ENCODE peak calls at places on chromosomes 4 and X, in seven cellular contexts. One of them, this sample, is unnamed.

GRCh38 chr4:79588679-79589078 is 180.7 kb upstream of the GK2 start:
- DNase-seq in ascending aorta: no peak
- DNase-seq in CMK: no peak
- DNase-seq in fibroblast of pulmonary artery: no peak
- DNase-seq in GDM1: no peak
- DNase-seq in cardiac fibroblast: no peak
- DNase-seq in HFFc6: no peak
- DNase-seq in this sample: no peak

GRCh38 chr4:54553001-54553400 is 104.8 kb upstream of the KIT start:
- DNase-seq in cardiac fibroblast: no peak
- DNase-seq in GDM1: no peak
- DNase-seq in CMK: no peak
- DNase-seq in HFFc6: peak; percentile 59
- DNase-seq in ascending aorta: no peak
- DNase-seq in fibroblast of pulmonary artery: no peak
- DNase-seq in this sample: no peak

GRCh38 chr4:17702666-17703065 is 78.8 kb downstream of the FAM184B start:
- DNase-seq in GDM1: no peak
- DNase-seq in cardiac fibroblast: no peak
- DNase-seq in ascending aorta: no peak
- DNase-seq in CMK: no peak
- DNase-seq in HFFc6: no peak
- DNase-seq in fibroblast of pulmonary artery: no peak
- DNase-seq in this sample: no peak

GRCh38 chrX:15686818-15687685 is 22.4 kb upstream of the CLTRN start:
- DNase-seq in CMK: no peak
- DNase-seq in GDM1: peak; percentile 29
- DNase-seq in cardiac fibroblast: peak; percentile 58
- DNase-seq in fibroblast of pulmonary artery: peak; percentile 66
- DNase-seq in ascending aorta: no peak
- DNase-seq in HFFc6: peak; percentile 46
- DNase-seq in this sample: peak; percentile 32

GRCh38 chr4:138259801-138260200 is 17.7 kb upstream of the SLC7A11 start:
- DNase-seq in HFFc6: peak; percentile 58
- DNase-seq in ascending aorta: no peak
- DNase-seq in CMK: no peak
- DNase-seq in fibroblast of pulmonary artery: peak; percentile 70
- DNase-seq in cardiac fibroblast: peak; percentile 64
- DNase-seq in GDM1: no peak
- DNase-seq in this sample: no peak

GRCh38 chr4:7055111-7055989 is 12.2 kb downstream of the TADA2B start:
- DNase-seq in cardiac fibroblast: no peak
- DNase-seq in ascending aorta: no peak
- DNase-seq in CMK: no peak
- DNase-seq in fibroblast of pulmonary artery: no peak
- DNase-seq in GDM1: no peak
- DNase-seq in HFFc6: no peak
- DNase-seq in this sample: no peak

GRCh38 chrX:12149670-12150407 is 11.6 kb downstream of the FRMPD4 start:
- DNase-seq in GDM1: no peak
- DNase-seq in fibroblast of pulmonary artery: no peak
- DNase-seq in HFFc6: no peak
- DNase-seq in cardiac fibroblast: no peak
- DNase-seq in CMK: no peak
- DNase-seq in ascending aorta: no peak
- DNase-seq in this sample: no peak

GRCh38 chrX:69546417-69546816 is 42.3 kb downstream of the NALF2 start:
- DNase-seq in HFFc6: no peak
- DNase-seq in cardiac fibroblast: no peak
- DNase-seq in fibroblast of pulmonary artery: no peak
- DNase-seq in GDM1: no peak
- DNase-seq in ascending aorta: no peak
- DNase-seq in CMK: no peak
- DNase-seq in this sample: no peak

GRCh38 chrX:155998761-155999510 is 1.4 kb downstream of the IL9R start:
- DNase-seq in GDM1: no peak
- DNase-seq in cardiac fibroblast: no peak
- DNase-seq in fibroblast of pulmonary artery: no peak
- DNase-seq in HFFc6: no peak
- DNase-seq in ascending aorta: no peak
- DNase-seq in CMK: no peak
- DNase-seq in this sample: no peak

GRCh38 chrX:149037301-149037700 is 467.8 kb downstream of the IDS start:
- DNase-seq in GDM1: no peak
- DNase-seq in cardiac fibroblast: peak; percentile 72
- DNase-seq in ascending aorta: no peak
- DNase-seq in HFFc6: no peak
- DNase-seq in CMK: no peak
- DNase-seq in fibroblast of pulmonary artery: peak; percentile 67
- DNase-seq in this sample: no peak

GRCh38 chrX:56564182-56564885 is 907 bp downstream of the UBQLN2 start:
- DNase-seq in ascending aorta: no peak
- DNase-seq in GDM1: no peak
- DNase-seq in cardiac fibroblast: peak; percentile 21
- DNase-seq in fibroblast of pulmonary artery: peak; percentile 18
- DNase-seq in CMK: no peak
- DNase-seq in HFFc6: peak; percentile 19
- DNase-seq in this sample: peak; percentile 28

GRCh38 chr4:171880136-171880535 is 66.9 kb downstream of the GALNTL6 start:
- DNase-seq in GDM1: no peak
- DNase-seq in fibroblast of pulmonary artery: peak; percentile 79
- DNase-seq in ascending aorta: no peak
- DNase-seq in CMK: no peak
- DNase-seq in cardiac fibroblast: peak; percentile 54
- DNase-seq in HFFc6: peak; percentile 80
- DNase-seq in this sample: no peak